ENCODE peak calls at places on chromosomes 11 and 22, in five cellular contexts. One of them, this sample, is unnamed.

GRCh38 chr11:1838077-1838425 is 730 bp upstream of the TNNI2 start:
- DNase-seq in OCI-LY7: no peak
- DNase-seq in HCT116: no peak
- DNase-seq in neural progenitor cell: no peak
- DNase-seq in MM.1S: no peak
- DNase-seq in this sample: no peak

GRCh38 chr11:96393753-96394348 is 4.0 kb downstream of the JRKL start:
- DNase-seq in OCI-LY7: peak; percentile 60
- DNase-seq in MM.1S: peak; percentile 61
- DNase-seq in HCT116: peak; percentile 22
- DNase-seq in neural progenitor cell: peak; percentile 25
- DNase-seq in this sample: peak; percentile 68

GRCh38 chr22:26259510-26259909 is 90.2 kb downstream of the SEZ6L start:
- DNase-seq in neural progenitor cell: peak; percentile 82
- DNase-seq in MM.1S: peak; percentile 43
- DNase-seq in HCT116: peak; percentile 0
- DNase-seq in OCI-LY7: peak; percentile 36
- DNase-seq in this sample: peak; percentile 89

GRCh38 chr11:128116447-128117240 is 470.7 kb downstream of the ETS1 start:
- DNase-seq in OCI-LY7: no peak
- DNase-seq in MM.1S: no peak
- DNase-seq in neural progenitor cell: no peak
- DNase-seq in HCT116: no peak
- DNase-seq in this sample: no peak

GRCh38 chr22:38016182-38017078 is 32.1 kb upstream of the SOX10 start:
- DNase-seq in MM.1S: no peak
- DNase-seq in neural progenitor cell: peak; percentile 84
- DNase-seq in HCT116: no peak
- DNase-seq in OCI-LY7: no peak
- DNase-seq in this sample: peak; percentile 70

GRCh38 chr22:36551096-36551495 is 22.1 kb upstream of the EIF3D start:
- DNase-seq in HCT116: no peak
- DNase-seq in OCI-LY7: no peak
- DNase-seq in MM.1S: no peak
- DNase-seq in neural progenitor cell: no peak
- DNase-seq in this sample: no peak

GRCh38 chr22:40534379-40535188 is 101.9 kb downstream of the MRTFA start:
- DNase-seq in OCI-LY7: no peak
- DNase-seq in HCT116: no peak
- DNase-seq in MM.1S: no peak
- DNase-seq in neural progenitor cell: no peak
- DNase-seq in this sample: peak; percentile 27

GRCh38 chr22:24952837-24953293 is 349 bp downstream of the KIAA1671 start:
- DNase-seq in HCT116: peak; percentile 31
- DNase-seq in MM.1S: no peak
- DNase-seq in neural progenitor cell: peak; percentile 88
- DNase-seq in OCI-LY7: no peak
- DNase-seq in this sample: peak; percentile 88

GRCh38 chr11:121722431-121723256 is 269.9 kb upstream of the SORL1-AS1 start:
- DNase-seq in neural progenitor cell: peak; percentile 82
- DNase-seq in OCI-LY7: no peak
- DNase-seq in HCT116: no peak
- DNase-seq in MM.1S: no peak
- DNase-seq in this sample: peak; percentile 90

GRCh38 chr11:122101625-122102291 is 14.3 kb downstream of the BLID start:
- DNase-seq in neural progenitor cell: peak; percentile 86
- DNase-seq in MM.1S: no peak
- DNase-seq in OCI-LY7: no peak
- DNase-seq in HCT116: no peak
- DNase-seq in this sample: peak; percentile 87

GRCh38 chr11:69691449-69691848 is 12.4 kb downstream of the FGF19 start:
- DNase-seq in MM.1S: no peak
- DNase-seq in OCI-LY7: no peak
- DNase-seq in HCT116: peak; percentile 74
- DNase-seq in neural progenitor cell: no peak
- DNase-seq in this sample: no peak
- TF ChIP-seq EZH2phosphoT487 in MM.1S: no peak
- TF ChIP-seq EZH2phosphoT487 in OCI-LY7: no peak
- TF ChIP-seq EZH2phosphoT487 in HCT116: no peak
- TF ChIP-seq EZH2phosphoT487 in neural progenitor cell: no peak
- TF ChIP-seq EZH2phosphoT487 in this sample: no peak

GRCh38 chr11:77052531-77052930 is 14.2 kb upstream of the CAPN5 start:
- DNase-seq in neural progenitor cell: no peak
- DNase-seq in OCI-LY7: no peak
- DNase-seq in MM.1S: no peak
- DNase-seq in HCT116: no peak
- DNase-seq in this sample: no peak

GRCh38 chr11:77055056-77055680 is 11.6 kb upstream of the CAPN5 start:
- DNase-seq in HCT116: no peak
- DNase-seq in OCI-LY7: no peak
- DNase-seq in neural progenitor cell: no peak
- DNase-seq in MM.1S: no peak
- DNase-seq in this sample: no peak

GRCh38 chr11:77054018-77054417 is 12.8 kb upstream of the CAPN5 start:
- DNase-seq in MM.1S: no peak
- DNase-seq in neural progenitor cell: no peak
- DNase-seq in OCI-LY7: no peak
- DNase-seq in HCT116: no peak
- DNase-seq in this sample: no peak

GRCh38 chr11:77051511-77051910 is 15.3 kb upstream of the CAPN5 start:
- DNase-seq in neural progenitor cell: no peak
- DNase-seq in OCI-LY7: no peak
- DNase-seq in MM.1S: no peak
- DNase-seq in HCT116: no peak
- DNase-seq in this sample: no peak

DNA sequence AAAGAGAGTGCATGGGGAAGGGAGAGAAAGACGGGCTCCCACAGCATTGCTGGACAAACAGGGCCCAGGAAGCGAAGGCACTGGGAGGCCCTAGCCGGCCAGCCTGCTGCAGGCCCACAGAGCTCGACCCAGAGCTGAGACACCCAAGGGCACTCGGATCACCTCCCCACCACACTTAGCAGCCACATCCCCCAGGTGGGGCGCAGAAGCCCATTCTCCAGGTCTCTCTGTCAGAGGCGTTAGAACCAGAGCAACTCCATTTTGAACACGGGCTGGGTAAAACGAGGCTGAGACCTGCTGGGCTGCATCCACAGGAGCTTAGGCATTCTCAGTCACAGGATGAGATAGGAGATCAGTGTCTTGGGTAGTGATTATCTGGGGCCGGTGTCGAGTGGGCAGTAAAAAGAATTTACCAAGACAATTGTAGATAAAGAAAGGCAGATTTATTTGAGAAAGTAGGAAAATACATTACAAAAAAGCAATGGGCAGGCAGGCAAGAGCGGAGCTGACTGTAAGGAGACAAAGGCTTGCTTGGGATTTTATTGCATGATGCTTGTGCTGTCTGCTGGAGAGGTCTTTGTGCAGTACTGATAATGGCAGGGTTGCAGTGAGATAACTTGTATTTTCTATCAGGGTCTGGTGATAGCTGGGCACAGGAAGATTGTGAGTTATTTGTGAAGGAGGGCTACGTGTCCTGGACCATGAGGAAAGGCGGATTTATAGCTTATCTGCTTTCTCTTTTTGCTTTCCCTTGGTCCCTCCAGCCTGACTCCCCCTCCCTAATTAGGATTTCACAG is 13.4 kb upstream of the CAPN5 start:
- DNase-seq in MM.1S: no peak
- DNase-seq in HCT116: no peak
- DNase-seq in OCI-LY7: no peak
- DNase-seq in neural progenitor cell: no peak
- DNase-seq in this sample: no peak
- TF ChIP-seq EZH2phosphoT487 in MM.1S: no peak
- TF ChIP-seq EZH2phosphoT487 in HCT116: no peak
- TF ChIP-seq EZH2phosphoT487 in OCI-LY7: no peak
- TF ChIP-seq EZH2phosphoT487 in neural progenitor cell: no peak
- TF ChIP-seq EZH2phosphoT487 in this sample: no peak

DNA sequence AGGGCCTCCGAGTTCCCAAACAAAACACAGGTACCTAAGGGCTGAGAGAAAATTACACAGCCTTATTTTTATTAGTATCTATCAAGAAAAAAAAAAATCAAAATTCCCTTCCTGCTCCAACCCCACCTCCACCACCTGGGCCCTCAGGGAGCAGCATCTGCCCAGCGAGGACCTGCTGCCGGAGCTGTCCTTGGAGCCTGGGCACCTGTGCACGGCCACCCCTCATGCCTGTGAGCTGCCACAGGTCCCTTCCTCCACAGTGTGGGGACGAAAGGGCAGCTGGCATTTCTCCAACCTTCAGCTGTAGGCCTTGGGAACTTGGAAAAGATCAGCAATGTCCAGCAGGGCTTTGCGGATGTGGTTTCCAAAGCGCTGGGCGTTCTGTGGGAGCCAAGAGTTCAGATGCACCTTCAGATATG is 6.3 kb upstream of the SYCE3 start:
- DNase-seq in HCT116: no peak
- DNase-seq in neural progenitor cell: no peak
- DNase-seq in OCI-LY7: no peak
- DNase-seq in MM.1S: no peak
- DNase-seq in this sample: no peak
- TF ChIP-seq EZH2phosphoT487 in HCT116: no peak
- TF ChIP-seq EZH2phosphoT487 in neural progenitor cell: no peak
- TF ChIP-seq EZH2phosphoT487 in OCI-LY7: no peak
- TF ChIP-seq EZH2phosphoT487 in MM.1S: no peak
- TF ChIP-seq EZH2phosphoT487 in this sample: no peak

DNA sequence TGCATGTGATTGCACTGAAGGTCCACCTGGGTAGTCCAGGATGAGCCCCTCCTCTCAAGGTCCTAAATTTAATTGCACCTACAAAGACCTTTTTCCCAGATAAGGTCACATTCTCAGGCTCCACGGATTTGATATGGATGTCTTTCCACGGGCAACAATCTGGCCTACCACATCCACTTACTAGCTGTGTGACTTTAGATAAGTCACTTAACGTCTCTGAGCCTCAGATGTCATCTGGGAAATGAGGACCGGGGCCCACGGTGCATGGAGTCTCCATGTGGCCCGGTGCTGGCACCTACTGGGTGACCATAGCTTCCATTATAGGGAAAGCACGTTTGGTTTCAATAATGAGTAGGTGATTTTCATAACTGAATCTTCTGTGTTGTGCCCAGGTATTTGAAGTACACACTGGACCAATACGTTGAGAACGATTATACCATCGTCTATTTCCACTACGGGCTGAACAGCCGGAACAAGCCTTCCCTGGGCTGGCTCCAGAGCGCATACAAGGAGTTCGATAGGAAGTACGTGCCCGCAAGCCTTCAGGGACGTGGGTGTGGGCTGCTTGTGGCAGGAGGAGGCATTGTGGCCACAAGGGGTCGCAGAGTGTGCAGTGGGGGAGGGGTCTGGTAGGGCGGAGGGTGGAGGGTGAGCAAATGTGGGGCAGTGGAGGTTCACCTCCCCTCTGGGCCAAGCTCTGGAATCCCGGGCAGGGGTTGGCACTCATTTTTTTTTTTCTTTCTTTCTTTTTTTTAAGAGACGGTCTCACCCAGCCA is 55.7 kb downstream of the ARHGAP8 start:
- DNase-seq in OCI-LY7: peak; percentile 22
- DNase-seq in MM.1S: no peak
- DNase-seq in neural progenitor cell: peak; percentile 62
- DNase-seq in HCT116: no peak
- DNase-seq in this sample: peak; percentile 78
- TF ChIP-seq EZH2phosphoT487 in OCI-LY7: no peak
- TF ChIP-seq EZH2phosphoT487 in MM.1S: no peak
- TF ChIP-seq EZH2phosphoT487 in neural progenitor cell: no peak
- TF ChIP-seq EZH2phosphoT487 in HCT116: no peak
- TF ChIP-seq EZH2phosphoT487 in this sample: no peak

GRCh38 chr11:47251751-47252150 is 3.1 kb upstream of the ACP2 start:
- DNase-seq in neural progenitor cell: no peak
- DNase-seq in HCT116: no peak
- DNase-seq in OCI-LY7: no peak
- DNase-seq in MM.1S: no peak
- DNase-seq in this sample: no peak

GRCh38 chr11:47257178-47257517 is 648 bp upstream of the NR1H3 start:
- DNase-seq in HCT116: no peak
- DNase-seq in OCI-LY7: no peak
- DNase-seq in neural progenitor cell: no peak
- DNase-seq in MM.1S: no peak
- DNase-seq in this sample: no peak

GRCh38 chr11:47256374-47256773 is 1.4 kb upstream of the NR1H3 start:
- DNase-seq in HCT116: no peak
- DNase-seq in neural progenitor cell: no peak
- DNase-seq in OCI-LY7: no peak
- DNase-seq in MM.1S: no peak
- DNase-seq in this sample: no peak

GRCh38 chr11:47253660-47254059 is 4.1 kb upstream of the NR1H3 start:
- DNase-seq in neural progenitor cell: no peak
- DNase-seq in HCT116: no peak
- DNase-seq in OCI-LY7: no peak
- DNase-seq in MM.1S: no peak
- DNase-seq in this sample: no peak

DNA sequence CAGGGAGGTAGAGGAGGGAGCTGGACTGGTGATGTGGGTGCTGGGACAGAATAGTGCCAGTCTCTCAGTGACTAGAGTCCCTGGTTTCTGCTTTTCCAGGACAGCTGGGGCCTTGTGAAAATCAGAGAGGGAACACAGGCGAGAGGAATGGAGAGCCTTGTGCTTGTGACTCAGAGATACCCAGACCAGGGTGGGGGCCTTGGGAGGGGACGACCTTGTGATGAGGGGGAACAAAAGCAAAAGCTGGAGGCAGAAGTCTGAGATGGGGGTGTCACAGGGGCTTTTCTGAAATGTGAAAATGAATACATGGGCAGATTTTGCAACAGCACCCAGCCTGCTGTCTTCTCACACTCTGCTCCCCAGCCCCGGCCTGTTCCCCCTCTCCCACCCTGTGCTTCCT is 3.4 kb upstream of the NR1H3 start:
- DNase-seq in MM.1S: no peak
- DNase-seq in HCT116: no peak
- DNase-seq in neural progenitor cell: no peak
- DNase-seq in OCI-LY7: no peak
- DNase-seq in this sample: no peak
- TF ChIP-seq EZH2phosphoT487 in MM.1S: no peak
- TF ChIP-seq EZH2phosphoT487 in HCT116: no peak
- TF ChIP-seq EZH2phosphoT487 in neural progenitor cell: no peak
- TF ChIP-seq EZH2phosphoT487 in OCI-LY7: no peak
- TF ChIP-seq EZH2phosphoT487 in this sample: no peak

GRCh38 chr11:100984668-100985067 is 144.9 kb downstream of the PGR start:
- DNase-seq in MM.1S: peak; percentile 44
- DNase-seq in OCI-LY7: peak; percentile 59
- DNase-seq in HCT116: no peak
- DNase-seq in neural progenitor cell: no peak
- DNase-seq in this sample: no peak

GRCh38 chr11:100981196-100981824 is 148.3 kb downstream of the PGR start:
- DNase-seq in neural progenitor cell: no peak
- DNase-seq in HCT116: no peak
- DNase-seq in MM.1S: no peak
- DNase-seq in OCI-LY7: no peak
- DNase-seq in this sample: no peak

GRCh38 chr11:100978942-100979341 is 150.7 kb downstream of the PGR start:
- DNase-seq in MM.1S: no peak
- DNase-seq in HCT116: no peak
- DNase-seq in OCI-LY7: no peak
- DNase-seq in neural progenitor cell: no peak
- DNase-seq in this sample: no peak

GRCh38 chr11:100978442-100978841 is 151.2 kb downstream of the PGR start:
- DNase-seq in MM.1S: no peak
- DNase-seq in neural progenitor cell: peak; percentile 20
- DNase-seq in HCT116: no peak
- DNase-seq in OCI-LY7: no peak
- DNase-seq in this sample: peak; percentile 76

GRCh38 chr11:100980156-100980555 is 149.5 kb downstream of the PGR start:
- DNase-seq in HCT116: no peak
- DNase-seq in OCI-LY7: peak; percentile 5
- DNase-seq in neural progenitor cell: peak; percentile 22
- DNase-seq in MM.1S: no peak
- DNase-seq in this sample: peak; percentile 60
- TF ChIP-seq EZH2phosphoT487 in HCT116: no peak
- TF ChIP-seq EZH2phosphoT487 in OCI-LY7: no peak
- TF ChIP-seq EZH2phosphoT487 in neural progenitor cell: no peak
- TF ChIP-seq EZH2phosphoT487 in MM.1S: no peak
- TF ChIP-seq EZH2phosphoT487 in this sample: no peak

This sample was measured in GM23338.